ENCODE peak calls at places on chromosomes 13 and 19, in nine cellular contexts. I is uterus; M is CD4-positive, alpha-beta memory T cell; P is BJ; V is CD4-positive, CD25-positive, alpha-beta regulatory T cell; U is body of pancreas; N is fibroblast of pulmonary artery; Z is HFF-Myc; W is adrenal gland. A is an unnamed sample.

GRCh38 chr19:40178756-40179155 is 12.5 kb upstream of the MAP3K10 start:
- DNase-seq in I (no peak), M (no peak), P (no peak), V (no peak), U (no peak), N (no peak), Z (no peak), W (no peak), A (no peak)

GRCh38 chr19:40805258-40805868 is 6.4 kb downstream of the EGLN2 start:
- DNase-seq in I (no peak), M (peak; percentile 74), P (no peak), V (peak; percentile 73), U (peak; percentile 63), N (no peak), Z (no peak), W (no peak), A (no peak)

GRCh38 chr13:107765724-107766436 is 449.5 kb downstream of the LIG4 start:
- DNase-seq in I (no peak), M (no peak), P (no peak), V (no peak), U (no peak), N (peak; percentile 10), Z (no peak), W (no peak), A (peak; percentile 46)

GRCh38 chr13:39900106-39900750 is 244.8 kb downstream of the COG6 start:
- DNase-seq in I (no peak), M (no peak), P (no peak), V (no peak), U (no peak), N (peak; percentile 70), Z (no peak), W (no peak), A (peak; percentile 95)

GRCh38 chr13:82867284-82867683 is 1015.0 kb downstream of the SLITRK1 start:
- DNase-seq in I (no peak), M (no peak), P (no peak), V (no peak), U (no peak), N (no peak), Z (no peak), W (no peak), A (no peak)

GRCh38 chr13:76764429-76764828 is 121.8 kb downstream of the KCTD12 start:
- DNase-seq in I (peak; percentile 61), M (no peak), P (no peak), V (no peak), U (no peak), N (peak; percentile 90), Z (no peak), W (peak; percentile 50), A (peak; percentile 41)

GRCh38 chr13:112670864-112671263 is 19.0 kb upstream of the ATP11A start:
- DNase-seq in I (no peak), M (no peak), P (no peak), V (no peak), U (no peak), N (no peak), Z (no peak), W (no peak), A (no peak)

GRCh38 chr13:37791699-37792098 is 77.9 kb downstream of the TRPC4 start:
- DNase-seq in I (no peak), M (no peak), P (no peak), V (no peak), U (no peak), N (peak; percentile 56), Z (no peak), W (no peak), A (no peak)

GRCh38 chr13:45537506-45537905 is 72.8 kb downstream of the COG3 start:
- DNase-seq in I (no peak), M (no peak), P (no peak), V (no peak), U (no peak), N (no peak), Z (peak; percentile 32), W (no peak), A (peak; percentile 20)

GRCh38 chr13:110396913-110397379 is 89.9 kb downstream of the COL4A2 start:
- DNase-seq in I (peak; percentile 99), M (no peak), P (peak; percentile 99), V (no peak), U (peak; percentile 39), N (peak; percentile 100), Z (peak; percentile 98), W (peak; percentile 90), A (peak; percentile 100)

GRCh38 chr13:42216422-42216735 is 55.6 kb upstream of the AKAP11 start:
- DNase-seq in I (no peak), M (no peak), P (no peak), V (no peak), U (no peak), N (no peak), Z (no peak), W (no peak), A (no peak)

GRCh38 chr19:3523361-3524074 is 15.5 kb upstream of the TEKTIP1 start:
- DNase-seq in I (no peak), M (no peak), P (no peak), V (no peak), U (no peak), N (no peak), Z (no peak), W (no peak), A (no peak)

GRCh38 chr19:17554968-17555479 is 425 bp upstream of the COLGALT1 start:
- DNase-seq in I (no peak), M (no peak), P (no peak), V (no peak), U (no peak), N (no peak), Z (no peak), W (no peak), A (no peak)

GRCh38 chr19:17557461-17557860 is 2.0 kb downstream of the COLGALT1 start:
- DNase-seq in I (no peak), M (no peak), P (no peak), V (no peak), U (no peak), N (no peak), Z (no peak), W (no peak), A (peak; percentile 63)

GRCh38 chr19:17556995-17557394 is 1.5 kb downstream of the COLGALT1 start:
- DNase-seq in I (no peak), M (no peak), P (no peak), V (no peak), U (no peak), N (no peak), Z (no peak), W (no peak), A (no peak)

GRCh38 chr19:17555929-17556813 is 722 bp downstream of the COLGALT1 start:
- DNase-seq in I (peak; percentile 36), M (peak; percentile 49), P (no peak), V (peak; percentile 41), U (peak; percentile 56), N (peak; percentile 70), Z (no peak), W (peak; percentile 74), A (peak; percentile 65)

GRCh38 chr19:17555480-17555928 is at the start of gene COLGALT1:
- DNase-seq in I (peak; percentile 99), M (peak; percentile 98), P (peak; percentile 66), V (peak; percentile 99), U (peak; percentile 99), N (peak; percentile 97), Z (peak; percentile 85), W (peak; percentile 100), A (peak; percentile 97)
- H3K4me3 ChIP-seq in I (peak within 1 kb of the TSS; percentile 76), M (peak within 1 kb of the TSS; percentile 54), P (peak within 1 kb of the TSS; percentile 97), V (peak within 1 kb of the TSS; percentile 63), U (peak within 1 kb of the TSS; percentile 34), N (peak within 1 kb of the TSS; percentile 88), Z (peak within 1 kb of the TSS; percentile 94), W (peak within 1 kb of the TSS; percentile 78), A (peak within 1 kb of the TSS; percentile 96)

GRCh38 chr19:43581467-43581866 is 5.9 kb downstream of the PINLYP start:
- DNase-seq in I (no peak), M (no peak), P (no peak), V (no peak), U (no peak), N (no peak), Z (no peak), W (no peak), A (no peak)
- H3K4me3 ChIP-seq in I (no peak overlapping the region), M (no peak overlapping the region), P (no peak overlapping the region), V (no peak overlapping the region), U (no peak overlapping the region), N (no peak overlapping the region), Z (peak overlapping the region; percentile 55), W (no peak overlapping the region), A (no peak overlapping the region)

DNA sequence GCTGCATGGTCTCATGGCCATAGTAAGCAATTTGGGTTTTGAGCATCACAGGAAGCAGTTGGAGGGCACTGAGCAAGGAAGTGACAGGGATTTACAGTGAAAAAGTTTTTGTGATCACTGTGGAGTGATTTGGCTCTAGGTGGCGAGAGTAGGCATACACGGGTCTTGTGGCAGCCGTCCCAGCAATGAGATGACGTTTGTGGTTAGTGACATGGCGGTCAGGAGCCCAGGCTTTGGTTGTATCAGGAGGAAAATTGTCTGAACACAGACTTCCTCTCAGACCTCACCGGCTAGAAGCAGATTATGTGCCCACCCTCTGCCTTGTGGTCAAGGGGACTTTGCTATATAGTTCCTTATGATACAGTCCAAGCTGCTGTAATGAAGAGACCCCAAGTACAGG is 3.3 kb downstream of the ZNF444 start:
- DNase-seq in I (no peak), M (no peak), P (no peak), V (no peak), U (peak; percentile 47), N (no peak), Z (no peak), W (no peak), A (no peak)
- H3K4me3 ChIP-seq in I (no peak overlapping the region), M (no peak overlapping the region), P (no peak overlapping the region), V (no peak overlapping the region), U (no peak overlapping the region), N (no peak overlapping the region), Z (no peak overlapping the region), W (no peak overlapping the region), A (no peak overlapping the region)

DNA sequence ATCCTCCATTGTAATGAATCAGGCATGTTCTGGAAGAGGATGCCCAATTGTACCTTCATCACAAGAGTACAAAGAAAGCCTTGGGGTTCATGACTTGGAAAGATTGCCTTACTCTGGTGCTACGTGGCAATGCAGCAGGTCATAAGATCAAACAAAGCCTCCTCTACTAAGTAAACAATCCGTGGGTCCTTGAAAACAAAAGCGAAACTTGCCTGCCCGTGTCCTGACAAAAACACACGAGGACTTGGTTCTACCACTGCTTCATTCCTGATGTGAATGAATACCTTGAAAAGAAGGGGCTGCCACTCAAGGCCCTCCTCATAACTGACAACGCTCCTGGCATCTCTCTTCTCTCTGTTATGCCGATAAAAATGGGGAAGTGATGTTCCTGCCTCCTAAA is 18.9 kb downstream of the ZNF563 start:
- DNase-seq in I (no peak), M (no peak), P (no peak), V (no peak), U (no peak), N (no peak), Z (no peak), W (no peak), A (no peak)
- H3K4me3 ChIP-seq in I (no peak overlapping the region), M (no peak overlapping the region), P (no peak overlapping the region), V (no peak overlapping the region), U (no peak overlapping the region), N (no peak overlapping the region), Z (no peak overlapping the region), W (no peak overlapping the region), A (no peak overlapping the region)

DNA sequence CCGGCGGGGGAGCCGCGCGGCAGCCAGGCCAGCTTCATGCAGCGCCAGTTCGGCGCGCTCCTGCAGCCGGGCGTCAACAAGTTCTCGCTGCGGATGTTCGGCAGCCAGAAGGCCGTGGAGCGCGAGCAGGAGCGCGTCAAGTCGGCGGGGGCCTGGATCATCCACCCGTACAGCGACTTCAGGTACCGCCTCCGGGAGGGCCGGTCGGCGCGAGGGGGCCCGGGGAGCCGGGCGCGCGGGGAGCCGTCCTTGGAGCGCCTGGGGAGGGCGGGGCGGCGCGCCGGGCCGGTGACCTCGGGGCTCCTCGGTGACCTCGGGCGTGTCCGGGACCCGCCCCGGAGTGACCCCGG is 690 bp downstream of the HCN2 start:
- DNase-seq in I (no peak), M (no peak), P (no peak), V (peak; percentile 57), U (no peak), N (peak; percentile 42), Z (no peak), W (no peak), A (peak; percentile 57)
- H3K4me3 ChIP-seq in I (no peak overlapping the region), M (no peak overlapping the region), P (no peak overlapping the region), V (no peak overlapping the region), U (no peak overlapping the region), N (no peak overlapping the region), Z (no peak overlapping the region), W (no peak overlapping the region), A (peak overlapping the region; percentile 47)